ENCODE peak calls at places on chromosomes 11 and 22, in five cellular contexts. W is H9, K is IMR-90, M is trophoblast cell, I is mesendoderm. V is an unnamed sample.

GRCh38 chr11:16468735-16469446 is 112.5 kb upstream of the SOX6 start:
- DNase-seq in W (no peak), K (no peak), M (peak; percentile 17), I (no peak), V (no peak)

GRCh38 chr11:76723142-76723541 is 52.6 kb upstream of the LRRC32 start:
- DNase-seq in W (no peak), K (no peak), M (no peak), I (no peak), V (no peak)

GRCh38 chr11:132349806-132350733 is 979.7 kb downstream of the NTM start:
- DNase-seq in W (no peak), K (peak; percentile 15), M (no peak), I (no peak), V (no peak)

GRCh38 chr22:44139773-44140172 is 41.0 kb upstream of the PARVG start:
- DNase-seq in W (no peak), K (no peak), M (no peak), I (no peak), V (no peak)

GRCh38 chr11:33868646-33869461 is 23.0 kb downstream of the LMO2 start:
- DNase-seq in W (peak; percentile 43), K (no peak), M (no peak), I (no peak), V (no peak)

GRCh38 chr11:123235117-123235686 is 40.2 kb upstream of the CLMP start:
- DNase-seq in W (peak; percentile 76), K (no peak), M (peak; percentile 22), I (peak; percentile 61), V (no peak)

GRCh38 chr22:27814993-27815392 is 13.4 kb upstream of the MN1 start:
- DNase-seq in W (no peak), K (no peak), M (no peak), I (no peak), V (no peak)

GRCh38 chr11:119780264-119780953 is 51.4 kb upstream of the NECTIN1 start:
- DNase-seq in W (no peak), K (no peak), M (no peak), I (no peak), V (no peak)

GRCh38 chr22:31707519-31707918 is 42.4 kb downstream of the PRR14L start:
- DNase-seq in W (no peak), K (no peak), M (no peak), I (no peak), V (no peak)

GRCh38 chr11:120147094-120147949 is 9.4 kb upstream of the TRIM29 start:
- DNase-seq in W (peak; percentile 31), K (no peak), M (no peak), I (no peak), V (no peak)

GRCh38 chr11:133362156-133362555 is 170.1 kb downstream of the OPCML start:
- DNase-seq in W (no peak), K (no peak), M (no peak), I (no peak), V (no peak)

GRCh38 chr11:19842505-19842904 is 129.9 kb downstream of the NAV2 start:
- DNase-seq in W (no peak), K (no peak), M (no peak), I (no peak), V (no peak)

GRCh38 chr11:95991545-95991944 is 67.6 kb upstream of the MTMR2 start:
- DNase-seq in W (no peak), K (peak; percentile 80), M (no peak), I (no peak), V (no peak)

GRCh38 chr22:27336151-27337090 is 465.1 kb downstream of the MN1 start:
- DNase-seq in W (no peak), K (no peak), M (no peak), I (no peak), V (no peak)

GRCh38 chr11:103257360-103257759 is 148.1 kb downstream of the DYNC2H1 start:
- DNase-seq in W (no peak), K (peak; percentile 49), M (no peak), I (peak; percentile 63), V (no peak)

GRCh38 chr22:50305658-50306566 is 1.5 kb downstream of the PLXNB2 start:
- DNase-seq in W (no peak), K (peak; percentile 95), M (peak; percentile 90), I (peak; percentile 53), V (no peak)

GRCh38 chr22:44940121-44940520 is 69.7 kb downstream of the PHF21B start:
- DNase-seq in W (peak; percentile 54), K (no peak), M (no peak), I (peak; percentile 22), V (no peak)

GRCh38 chr11:65036931-65037330 is 4.1 kb upstream of the SAC3D1 start:
- DNase-seq in W (no peak), K (no peak), M (no peak), I (no peak), V (no peak)

GRCh38 chr11:1917523-1918435 is 1.7 kb upstream of the TNNT3 start:
- DNase-seq in W (peak; percentile 61), K (no peak), M (no peak), I (peak; percentile 20), V (no peak)

GRCh38 chr11:1192741-1193325 is 30.0 kb upstream of the MUC5B start:
- DNase-seq in W (peak; percentile 8), K (no peak), M (no peak), I (no peak), V (no peak)

GRCh38 chr11:126969865-126970479 is 30.6 kb downstream of the KIRREL3 start:
- DNase-seq in W (peak; percentile 43), K (peak; percentile 83), M (no peak), I (peak; percentile 49), V (no peak)

GRCh38 chr11:74462009-74462408 is 5.3 kb downstream of the KCNE3 start:
- DNase-seq in W (no peak), K (no peak), M (peak; percentile 20), I (peak; percentile 59), V (no peak)

GRCh38 chr11:72841397-72841796 is 27.2 kb downstream of the ATG16L2 start:
- DNase-seq in W (no peak), K (no peak), M (no peak), I (no peak), V (no peak)

GRCh38 chr11:104547996-104548661 is 350.1 kb downstream of the CASP12 start:
- DNase-seq in W (no peak), K (peak; percentile 63), M (peak; percentile 54), I (peak; percentile 16), V (no peak)

GRCh38 chr11:9250139-9250582 is 15.0 kb downstream of the DENND5A start:
- DNase-seq in W (no peak), K (no peak), M (no peak), I (no peak), V (no peak)

GRCh38 chr22:30883586-30884145 is 84.9 kb downstream of the MORC2 start:
- DNase-seq in W (no peak), K (no peak), M (no peak), I (no peak), V (no peak)

GRCh38 chr11:107591098-107591445 is at the start of gene ELMOD1:
- DNase-seq in W (peak; percentile 63), K (peak; percentile 23), M (peak; percentile 39), I (peak; percentile 56), V (peak; percentile 61)

GRCh38 chr11:64148200-64148916 is 17.6 kb downstream of the MACROD1 start:
- DNase-seq in W (peak; percentile 76), K (peak; percentile 66), M (peak; percentile 61), I (peak; percentile 65), V (peak; percentile 74)

GRCh38 chr11:1946812-1947480 is at the start of gene MRPL23:
- DNase-seq in W (no peak), K (no peak), M (no peak), I (no peak), V (no peak)

GRCh38 chr11:44556735-44557409 is 8.6 kb upstream of the CD82 start:
- DNase-seq in W (peak; percentile 67), K (peak; percentile 59), M (peak; percentile 29), I (peak; percentile 78), V (peak; percentile 43)
- H3K4ac ChIP-seq in W (no peak overlapping the region), K (peak overlapping the region; percentile 29), M (no peak overlapping the region), I (no peak overlapping the region), V (no peak overlapping the region)

GRCh38 chr11:116683982-116684381 is 88.8 kb downstream of the BUD13 start:
- DNase-seq in W (no peak), K (no peak), M (no peak), I (no peak), V (no peak)

GRCh38 chr11:116688202-116688540 is 84.6 kb downstream of the BUD13 start:
- DNase-seq in W (no peak), K (no peak), M (no peak), I (peak; percentile 24), V (no peak)

GRCh38 chr11:116689413-116690127 is 83.2 kb downstream of the BUD13 start:
- DNase-seq in W (no peak), K (no peak), M (no peak), I (no peak), V (no peak)

GRCh38 chr11:116687458-116688201 is 85.2 kb downstream of the BUD13 start:
- DNase-seq in W (peak; percentile 92), K (no peak), M (no peak), I (peak; percentile 98), V (peak; percentile 49)

GRCh38 chr11:116686891-116687290 is 85.9 kb downstream of the BUD13 start:
- DNase-seq in W (no peak), K (no peak), M (no peak), I (no peak), V (no peak)
- H3K4ac ChIP-seq in W (no peak overlapping the region), K (no peak overlapping the region), M (no peak overlapping the region), I (no peak overlapping the region), V (no peak overlapping the region)

GRCh38 chr11:44348721-44349120 is 38.8 kb upstream of the ALX4 start:
- DNase-seq in W (no peak), K (no peak), M (no peak), I (no peak), V (no peak)
- H3K4ac ChIP-seq in W (no peak overlapping the region), K (no peak overlapping the region), M (no peak overlapping the region), I (no peak overlapping the region), V (no peak overlapping the region)

DNA sequence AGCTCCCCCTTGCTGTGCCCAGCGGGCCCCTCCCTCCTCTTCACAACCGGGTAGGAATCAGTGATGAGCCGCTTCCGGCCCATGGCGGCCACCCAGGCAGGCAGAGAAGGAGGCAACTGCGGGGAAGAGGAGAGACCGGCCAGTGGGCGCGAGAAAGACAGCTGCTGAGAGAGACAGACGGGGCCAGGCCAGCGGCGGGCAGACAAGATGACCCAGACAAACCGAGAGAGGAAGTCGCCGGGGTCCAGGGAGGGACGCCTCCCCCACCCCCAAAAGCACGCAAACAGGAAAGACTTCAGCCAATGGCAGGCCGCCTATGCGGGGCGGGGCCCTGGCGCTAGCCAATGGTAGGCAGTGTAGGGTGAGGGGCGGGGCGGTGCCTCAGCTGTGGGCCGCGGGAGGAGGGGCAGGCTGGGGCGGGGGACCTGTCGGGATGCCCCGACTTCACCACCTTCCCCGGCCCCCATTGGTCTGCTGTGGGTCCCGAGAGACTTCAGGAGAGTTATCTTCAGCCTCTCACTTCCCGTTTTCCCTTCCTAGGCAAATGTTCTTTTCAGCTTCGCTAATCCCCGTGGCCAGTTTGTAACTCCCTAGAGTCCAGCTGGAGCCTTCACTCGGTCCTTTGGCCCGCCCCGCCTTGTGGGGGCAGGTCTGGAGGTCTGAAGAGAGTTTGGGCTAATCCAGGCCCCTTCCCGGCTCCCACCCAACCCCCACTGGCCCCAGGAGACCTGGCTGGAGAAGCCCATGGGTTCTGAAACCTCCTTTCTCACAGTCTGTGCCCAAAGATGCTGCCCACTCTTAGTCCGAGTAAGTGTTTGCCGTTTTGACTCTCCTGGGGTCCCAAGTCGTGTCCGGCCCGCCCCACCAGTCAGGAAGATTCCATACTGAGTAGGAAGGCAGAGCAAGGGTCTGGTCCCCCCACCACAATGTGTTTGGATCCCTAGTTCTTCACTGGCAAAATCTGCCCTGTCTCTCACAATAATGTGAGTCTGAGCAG is at the start of gene POLD4:
- DNase-seq in W (peak; percentile 98), K (peak; percentile 92), M (peak; percentile 93), I (peak; percentile 97), V (peak; percentile 92)
- H3K4ac ChIP-seq in W (no peak within 1 kb of the TSS), K (peak within 1 kb of the TSS; percentile 97), M (peak within 1 kb of the TSS; percentile 77), I (peak within 1 kb of the TSS; percentile 28), V (no peak within 1 kb of the TSS)